ENCODE peak calls at places on chromosomes 1 and 21, in four cellular contexts. K, J, P and Z are unnamed samples.

GRCh38 chr1:160997323-160998038 is 23.5 kb downstream of the F11R start:
- DNase-seq in P (peak; percentile 73), K (no peak), J (peak; percentile 79), Z (peak; percentile 52)

GRCh38 chr1:87194856-87195255 is 133.8 kb upstream of the LMO4 start:
- DNase-seq in J (no peak), K (no peak), P (no peak), Z (no peak)

GRCh38 chr1:94989398-94989797 is 62.5 kb upstream of the CNN3 start:
- DNase-seq in K (no peak), J (no peak), P (peak; percentile 46), Z (peak; percentile 30)

GRCh38 chr1:8790987-8791386 is 26.5 kb downstream of the RERE start:
- DNase-seq in J (no peak), P (no peak), K (no peak), Z (no peak)

GRCh38 chr1:177600371-177600770 is 369.5 kb downstream of the SEC16B start:
- DNase-seq in J (no peak), P (no peak), K (no peak), Z (no peak)

GRCh38 chr1:62234709-62235108 is 40.1 kb downstream of the L1TD1 start:
- DNase-seq in P (no peak), J (no peak), K (no peak), Z (no peak)

GRCh38 chr1:165960881-165961280 is 133.5 kb downstream of the UCK2 start:
- DNase-seq in P (no peak), J (no peak), K (no peak), Z (no peak)

GRCh38 chr1:230753586-230754251 is 6.5 kb downstream of the CAPN9 start:
- DNase-seq in J (peak; percentile 56), K (peak; percentile 74), P (peak; percentile 69), Z (peak; percentile 41)

GRCh38 chr1:34137411-34137810 is 27.6 kb downstream of the CSMD2 start:
- DNase-seq in P (no peak), K (peak; percentile 44), J (no peak), Z (no peak)

GRCh38 chr1:910881-911721 is 12.6 kb upstream of the SAMD11 start:
- DNase-seq in J (no peak), P (peak; percentile 11), K (peak; percentile 55), Z (no peak)

GRCh38 chr1:234144866-234145265 is 228.4 kb upstream of the COA6 start:
- DNase-seq in K (no peak), P (no peak), J (no peak), Z (no peak)

GRCh38 chr1:109918671-109919070 is 8.0 kb downstream of the CSF1 start:
- DNase-seq in K (no peak), J (no peak), P (no peak), Z (no peak)

GRCh38 chr1:228833911-228834631 is 98.8 kb downstream of the RHOU start:
- DNase-seq in P (no peak), J (no peak), K (no peak), Z (no peak)

GRCh38 chr1:6083801-6084467 is 38.2 kb downstream of the KCNAB2 start:
- DNase-seq in J (no peak), K (no peak), P (no peak), Z (no peak)

GRCh38 chr21:44911384-44912157 is 9.1 kb downstream of the ITGB2 start:
- DNase-seq in K (no peak), P (peak; percentile 86), J (peak; percentile 84), Z (peak; percentile 82)

GRCh38 chr1:59242345-59242744 is 54.5 kb upstream of the FGGY start:
- DNase-seq in K (no peak), J (no peak), P (no peak), Z (no peak)

GRCh38 chr1:203475012-203475981 is at the start of gene PRELP:
- DNase-seq in P (peak; percentile 22), K (no peak), J (peak; percentile 70), Z (peak; percentile 42)

GRCh38 chr1:246427611-246428010 is 79.5 kb downstream of the SMYD3 start:
- DNase-seq in P (no peak), J (no peak), K (no peak), Z (no peak)

GRCh38 chr1:164682570-164682969 is 123.6 kb downstream of the PBX1 start:
- DNase-seq in P (no peak), K (no peak), J (no peak), Z (no peak)

GRCh38 chr21:44708866-44709425 is 2.4 kb downstream of the TSPEAR start:
- DNase-seq in J (no peak), K (no peak), P (no peak), Z (no peak)

GRCh38 chr1:64699327-64699726 is 45.5 kb upstream of the RAVER2 start:
- DNase-seq in K (no peak), P (no peak), J (no peak), Z (no peak)

GRCh38 chr1:57599233-57599994 is 175.6 kb upstream of the DAB1 start:
- DNase-seq in K (no peak), P (no peak), J (no peak), Z (no peak)

GRCh38 chr1:182990413-182991144 is 32.6 kb upstream of the LAMC1 start:
- DNase-seq in P (no peak), K (no peak), J (no peak), Z (no peak)

GRCh38 chr1:30318413-30318812 is 405.0 kb downstream of the MATN1 start:
- DNase-seq in J (no peak), K (no peak), P (no peak), Z (no peak)

GRCh38 chr1:29933110-29933509 is 696.8 kb downstream of the PTPRU start:
- DNase-seq in P (no peak), J (no peak), K (no peak), Z (no peak)

GRCh38 chr1:7454052-7454815 is 316.9 kb upstream of the VAMP3 start:
- DNase-seq in P (no peak), J (peak; percentile 30), K (no peak), Z (peak; percentile 31)

GRCh38 chr1:187078916-187079315 is 250.2 kb downstream of the PLA2G4A start:
- DNase-seq in K (no peak), J (no peak), P (no peak), Z (no peak)

GRCh38 chr1:117537291-117537920 is 68.4 kb upstream of the TENT5C start:
- DNase-seq in P (no peak), K (no peak), J (no peak), Z (no peak)

GRCh38 chr1:5623399-5623798 is 368.8 kb downstream of the NPHP4 start:
- DNase-seq in K (peak; percentile 80), J (no peak), P (no peak), Z (no peak)

GRCh38 chr1:225823811-225824261 is 13.9 kb downstream of the EPHX1 start:
- DNase-seq in J (peak; percentile 84), P (no peak), K (no peak), Z (no peak)

GRCh38 chr1:205568469-205569361 is 63.1 kb downstream of the ELK4 start:
- DNase-seq in P (no peak), J (no peak), K (peak; percentile 61), Z (no peak)

GRCh38 chr1:3393024-3393986 is 61.2 kb upstream of the ARHGEF16 start:
- DNase-seq in P (peak; percentile 76), J (peak; percentile 45), K (no peak), Z (peak; percentile 71)

GRCh38 chr1:39971138-39971537 is 16.2 kb downstream of the MFSD2A start:
- DNase-seq in J (no peak), P (no peak), K (no peak), Z (no peak)

GRCh38 chr1:46248122-46248920 is 758 bp downstream of the RAD54L start:
- DNase-seq in J (no peak), P (peak; percentile 35), K (no peak), Z (no peak)
- TF ChIP-seq CTCF in J (no peak), P (no peak), K (no peak), Z (no peak)

GRCh38 chr1:54277451-54278355 is 77.7 kb downstream of the MRPL37 start:
- DNase-seq in K (no peak), P (no peak), J (peak; percentile 85), Z (no peak)

GRCh38 chr1:54278941-54279422 is 79.0 kb downstream of the MRPL37 start:
- DNase-seq in J (no peak), K (no peak), P (no peak), Z (no peak)

GRCh38 chr1:54274881-54275280 is 74.9 kb downstream of the MRPL37 start:
- DNase-seq in K (no peak), J (no peak), P (no peak), Z (no peak)

GRCh38 chr1:54275349-54275748 is 75.4 kb downstream of the MRPL37 start:
- DNase-seq in K (peak; percentile 89), P (peak; percentile 79), J (peak; percentile 61), Z (peak; percentile 70)

DNA sequence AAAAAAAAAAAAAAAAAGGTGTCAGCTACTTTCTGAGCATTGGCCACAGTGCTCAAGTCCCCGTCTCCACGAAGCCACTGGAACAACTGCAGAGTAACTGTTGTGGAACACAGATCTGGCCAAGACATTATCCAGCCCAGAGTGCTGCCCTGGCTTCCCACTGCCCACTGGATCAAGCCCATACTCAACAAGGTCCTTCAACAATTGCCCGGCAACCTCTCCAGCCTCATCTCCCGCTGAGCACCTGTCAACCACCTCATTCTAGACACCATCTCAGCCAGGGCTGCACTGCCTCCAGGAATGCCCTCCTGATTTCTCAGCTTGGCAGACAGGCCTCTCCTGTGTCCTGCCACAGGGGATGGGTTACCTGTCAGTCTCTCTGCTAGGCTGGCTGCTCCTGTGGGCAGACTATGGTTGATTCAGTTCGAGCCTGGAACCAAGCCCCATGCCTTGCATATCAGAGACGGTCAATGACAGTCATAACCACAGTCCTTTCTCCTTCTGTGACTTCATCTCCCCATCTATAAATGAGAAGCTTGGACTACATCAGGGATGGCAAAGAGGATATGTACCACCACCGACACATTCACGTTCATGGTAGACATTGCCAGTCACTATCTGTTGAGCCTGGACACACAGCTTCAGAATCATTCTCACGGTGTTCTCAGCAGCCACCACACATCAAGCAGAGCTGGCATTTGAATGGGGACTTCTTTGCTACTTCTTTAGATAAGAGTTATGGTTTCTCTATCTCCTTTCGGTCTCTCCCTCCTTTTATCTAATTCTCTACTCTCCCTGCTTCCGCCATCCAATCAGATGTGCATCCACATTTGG is 76.9 kb downstream of the MRPL37 start:
- DNase-seq in K (no peak), J (peak; percentile 54), P (peak; percentile 65), Z (peak; percentile 47)
- H3K4me3 ChIP-seq in K (no peak overlapping the region), J (no peak overlapping the region), P (no peak overlapping the region), Z (no peak overlapping the region)

GRCh38 chr1:11576109-11576875 is 77.9 kb downstream of the FBXO2 start:
- DNase-seq in K (no peak), P (no peak), J (no peak), Z (no peak)
- H3K27me3 ChIP-seq in K (peaks cover 52% of the 10 kb centered on the region), P (no peaks in the 10 kb centered on the region), J (no peaks in the 10 kb centered on the region), Z (peaks cover 54% of the 10 kb centered on the region)

GRCh38 chr1:85074365-85074964 is 26.2 kb upstream of the MCOLN3 start:
- DNase-seq in P (no peak), J (no peak), K (no peak), Z (no peak)

GRCh38 chr1:85078903-85079302 is 30.6 kb upstream of the MCOLN3 start:
- DNase-seq in P (no peak), K (no peak), J (no peak), Z (no peak)
- TF ChIP-seq CTCF in P (no peak), K (no peak), J (no peak), Z (peak; percentile 12)